ENCODE peak calls at places on chromosomes 3 and 15, in five cellular contexts. G, I, B, Y and Z are unnamed samples.

GRCh38 chr3:26365706-26366105 is 256.9 kb upstream of the LRRC3B start:
- DNase-seq in Y (no peak), I (no peak), B (no peak), G (no peak), Z (no peak)

GRCh38 chr3:124730129-124730919 is at the start of gene UMPS:
- DNase-seq in G (peak; percentile 78), I (peak; percentile 98), Y (peak; percentile 94), B (peak; percentile 95), Z (no peak)

GRCh38 chr3:120440001-120440703 is 10.6 kb downstream of the FSTL1 start:
- DNase-seq in G (no peak), Y (no peak), I (no peak), B (no peak), Z (no peak)

GRCh38 chr15:50250789-50251394 is 14.6 kb downstream of the HDC start:
- DNase-seq in G (no peak), I (no peak), Y (no peak), B (no peak), Z (no peak)

GRCh38 chr3:10716964-10717363 is 99.1 kb upstream of the SLC6A11 start:
- DNase-seq in B (no peak), I (no peak), G (no peak), Y (no peak), Z (no peak)

GRCh38 chr3:154111365-154111764 is 9.8 kb upstream of the ARHGEF26 start:
- DNase-seq in B (no peak), I (no peak), G (no peak), Y (no peak), Z (no peak)

GRCh38 chr3:141828487-141829284 is 47.8 kb upstream of the ATP1B3 start:
- DNase-seq in G (peak; percentile 79), I (no peak), B (no peak), Y (peak; percentile 45), Z (peak; percentile 34)

GRCh38 chr3:130341882-130342281 is 3.6 kb upstream of the COL6A5 start:
- DNase-seq in G (no peak), B (no peak), I (no peak), Y (no peak), Z (no peak)

GRCh38 chr15:100900136-100900894 is 18.8 kb upstream of the LRRK1 start:
- DNase-seq in I (no peak), B (no peak), Y (no peak), G (no peak), Z (no peak)

GRCh38 chr15:90248760-90249122 is 615 bp upstream of the TTLL13 start:
- DNase-seq in G (no peak), I (no peak), Y (no peak), B (no peak), Z (no peak)

GRCh38 chr15:43511012-43511885 is 6.2 kb upstream of the MAP1A start:
- DNase-seq in I (no peak), B (no peak), Y (no peak), G (no peak), Z (no peak)

GRCh38 chr15:64150236-64150578 is 1.3 kb upstream of the SNX22 start:
- DNase-seq in G (no peak), I (no peak), B (peak; percentile 29), Y (no peak), Z (no peak)

GRCh38 chr15:27826411-27826810 is 272.7 kb downstream of the OCA2 start:
- DNase-seq in Y (no peak), G (no peak), I (no peak), B (no peak), Z (no peak)

GRCh38 chr3:169288548-169288947 is 375.0 kb downstream of the MECOM start:
- DNase-seq in B (no peak), G (no peak), Y (no peak), I (no peak), Z (no peak)
- H3K27ac ChIP-seq in B (no peak overlapping the region), G (no peak overlapping the region), Y (no peak overlapping the region), I (no peak overlapping the region), Z (no peak overlapping the region)

DNA sequence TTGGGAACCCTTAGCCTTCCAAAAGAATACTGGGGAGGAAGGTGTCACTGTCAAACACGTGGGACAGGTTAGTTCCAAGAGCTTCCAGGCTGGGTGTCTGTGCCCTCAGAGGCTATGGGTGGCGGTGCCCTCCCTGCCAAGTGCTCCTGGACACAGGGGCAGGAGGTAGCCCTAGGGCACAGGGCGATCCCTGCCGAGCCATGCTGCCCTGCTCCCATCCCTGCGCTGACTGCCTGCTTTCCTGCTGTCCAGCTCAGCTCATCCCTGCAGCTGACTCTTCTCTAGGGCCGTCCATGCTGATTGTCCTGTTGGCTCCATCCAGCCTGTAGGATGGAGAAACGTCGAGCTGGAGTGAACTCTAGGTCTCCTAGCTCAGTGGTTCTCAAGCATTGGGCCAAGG is 3.6 kb downstream of the PDIA5 start:
- DNase-seq in G (no peak), B (peak; percentile 95), Y (no peak), I (no peak), Z (no peak)
- H3K27ac ChIP-seq in G (no peak overlapping the region), B (peak overlapping the region; percentile 86), Y (no peak overlapping the region), I (no peak overlapping the region), Z (no peak overlapping the region)

DNA sequence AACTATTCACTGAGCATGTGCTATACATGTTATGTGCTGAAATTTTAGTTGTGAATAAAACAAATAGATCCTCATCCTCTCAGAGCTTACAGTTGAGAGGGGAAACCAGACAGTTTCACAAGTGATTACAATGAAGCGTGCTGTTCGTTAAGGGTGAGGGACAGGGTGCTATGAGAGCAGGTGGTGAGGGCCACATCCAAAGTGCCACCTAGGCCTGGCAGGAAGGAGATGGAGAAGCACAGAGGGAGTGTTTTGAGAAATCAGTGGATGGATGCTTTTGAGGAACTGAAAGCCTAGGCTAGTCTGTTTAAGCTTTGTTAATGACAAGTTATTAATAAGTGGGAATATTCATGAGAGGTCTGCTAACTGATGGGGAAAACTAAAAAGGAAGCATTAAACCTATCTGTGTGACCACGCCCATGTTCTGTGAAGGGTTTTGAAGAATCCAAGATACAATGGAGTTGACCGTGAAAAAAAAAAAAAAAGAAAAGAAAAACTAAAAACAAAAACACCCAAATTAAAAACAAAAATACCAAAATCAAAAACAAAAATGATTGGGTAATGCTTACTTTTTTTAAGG is 7.3 kb downstream of the MCTP2 start:
- DNase-seq in I (no peak), G (no peak), B (no peak), Y (no peak), Z (no peak)
- H3K27ac ChIP-seq in I (no peak overlapping the region), G (peak overlapping the region; percentile 66), B (no peak overlapping the region), Y (no peak overlapping the region), Z (peak overlapping the region; percentile 68)

GRCh38 chr3:146159037-146159436 is 1.9 kb downstream of the PLOD2 start:
- DNase-seq in G (no peak), I (no peak), B (no peak), Y (no peak), Z (no peak)

GRCh38 chr3:146161725-146162047 is 702 bp upstream of the PLOD2 start:
- DNase-seq in Y (peak; percentile 50), B (no peak), G (no peak), I (no peak), Z (no peak)

GRCh38 chr3:146159616-146160232 is 1.3 kb downstream of the PLOD2 start:
- DNase-seq in I (no peak), G (no peak), Y (no peak), B (no peak), Z (no peak)

GRCh38 chr3:146160964-146161724 is at the start of gene PLOD2:
- DNase-seq in G (peak; percentile 81), I (peak; percentile 79), B (peak; percentile 89), Y (peak; percentile 90), Z (no peak)

GRCh38 chr3:146160233-146160963 is 586 bp downstream of the PLOD2 start:
- DNase-seq in I (no peak), B (peak; percentile 66), G (peak; percentile 83), Y (peak; percentile 80), Z (no peak)
- H3K27ac ChIP-seq in I (peak overlapping the region; percentile 90), B (peak overlapping the region; percentile 97), G (peak overlapping the region; percentile 86), Y (peak overlapping the region; percentile 97), Z (peak overlapping the region; percentile 70)

DNA sequence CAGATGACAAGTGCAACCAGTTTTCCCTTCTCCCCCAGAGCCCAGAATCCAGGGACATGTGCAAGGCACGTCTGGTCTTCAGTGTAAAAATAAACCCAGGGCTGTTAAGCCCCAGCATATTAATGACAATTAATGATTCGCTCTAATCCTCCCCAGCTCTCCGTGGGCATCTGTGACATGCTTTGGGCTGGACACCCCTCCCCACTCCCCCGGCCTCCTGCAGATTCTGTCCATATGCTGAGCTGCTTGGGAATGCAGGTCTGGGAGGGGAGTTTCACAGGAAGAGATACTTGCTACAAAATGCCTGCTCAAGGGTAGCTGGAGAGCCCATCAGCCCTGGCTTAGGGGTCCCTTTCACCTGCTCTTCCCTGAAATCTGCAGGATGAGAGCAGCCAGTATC is 43.0 kb upstream of the NTRK3 start:
- DNase-seq in I (no peak), Y (no peak), B (no peak), G (no peak), Z (no peak)
- H3K27ac ChIP-seq in I (no peak overlapping the region), Y (no peak overlapping the region), B (no peak overlapping the region), G (no peak overlapping the region), Z (no peak overlapping the region)

DNA sequence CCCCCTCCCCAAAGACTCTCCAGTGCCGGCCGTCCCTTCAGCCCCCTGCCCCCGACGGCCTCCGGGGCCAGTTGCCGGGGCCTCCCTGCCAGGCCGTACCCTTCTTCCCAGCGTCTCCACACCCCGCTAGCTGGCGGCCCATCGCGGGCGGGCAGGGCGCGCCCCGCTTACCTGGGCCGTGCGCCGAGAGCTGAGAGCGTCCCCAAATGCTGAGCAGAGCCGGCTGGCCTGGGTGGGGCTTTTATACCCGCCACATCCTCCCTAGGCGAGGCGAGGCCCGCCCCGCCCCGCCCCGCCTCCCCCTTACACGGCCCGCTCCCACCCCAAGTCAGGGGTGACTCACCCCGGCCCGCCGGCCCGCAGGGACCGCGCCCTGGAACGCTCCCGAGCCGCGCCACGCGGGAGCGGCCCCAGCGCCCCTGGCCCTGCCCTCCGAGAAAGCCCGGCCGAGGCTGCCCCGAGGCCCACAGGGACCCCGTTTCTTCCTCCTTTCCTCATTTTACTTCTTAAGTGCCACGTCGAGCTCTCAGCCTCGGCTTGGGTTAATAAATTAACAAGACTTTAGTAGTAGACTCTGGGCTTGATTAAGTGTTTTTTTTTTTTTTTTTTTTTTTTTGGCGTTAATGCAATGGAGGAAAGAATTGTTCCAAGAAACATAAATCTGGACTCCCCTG is at the start of gene ANXA2:
- DNase-seq in G (peak; percentile 91), I (peak; percentile 94), Y (peak; percentile 91), B (peak; percentile 85), Z (peak; percentile 56)
- H3K27ac ChIP-seq in G (peak within 1 kb of the TSS; percentile 99), I (peak within 1 kb of the TSS; percentile 89), Y (peak within 1 kb of the TSS; percentile 92), B (peak within 1 kb of the TSS; percentile 82), Z (peak within 1 kb of the TSS; percentile 100)

GRCh38 chr3:143124683-143125520 is 5.3 kb downstream of the CHST2 start:
- DNase-seq in B (no peak), G (no peak), I (no peak), Y (no peak), Z (no peak)
- H3K27ac ChIP-seq in B (peak overlapping the region; percentile 54), G (no peak overlapping the region), I (no peak overlapping the region), Y (no peak overlapping the region), Z (no peak overlapping the region)

GRCh38 chr15:55250951-55251350 is 38.7 kb downstream of the RAB27A start:
- DNase-seq in Y (no peak), I (no peak), B (no peak), G (no peak), Z (no peak)
- H3K27ac ChIP-seq in Y (no peak overlapping the region), I (peak overlapping the region; percentile 81), B (peak overlapping the region; percentile 64), G (peak overlapping the region; percentile 28), Z (peak overlapping the region; percentile 85)